ENCODE peak calls at places on chromosomes 1 and 21, in six cellular contexts. B, C, D, H, N and X are unnamed samples.

GRCh38 chr1:27659497-27660299 is 12.3 kb downstream of the IFI6 start:
- DNase-seq in B (peak), C (peak), D (peak), H (peak), N (peak), X (no peak)

GRCh38 chr1:62317021-62317768 is 2.0 kb downstream of the KANK4 start:
- DNase-seq in B (no peak), C (no peak), D (no peak), H (no peak), N (no peak), X (no peak)

GRCh38 chr1:236815941-236816340 is 20.8 kb downstream of the MTR start:
- DNase-seq in B (no peak), C (no peak), D (no peak), H (no peak), N (no peak), X (no peak)

GRCh38 chr1:2976180-2976562 is 45.1 kb upstream of the ACTRT2 start:
- DNase-seq in B (no peak), C (peak), D (no peak), H (no peak), N (no peak), X (no peak)

GRCh38 chr1:73801912-73802429 is 396.0 kb downstream of the LRRIQ3 start:
- DNase-seq in B (no peak), C (no peak), D (no peak), H (no peak), N (no peak), X (no peak)

GRCh38 chr1:225654688-225655508 is 2.0 kb upstream of the ENAH start:
- DNase-seq in B (no peak), C (no peak), D (peak), H (no peak), N (no peak), X (no peak)

GRCh38 chr1:27298632-27299384 is 23.2 kb upstream of the TMEM222 start:
- DNase-seq in B (no peak), C (no peak), D (no peak), H (no peak), N (no peak), X (no peak)

GRCh38 chr1:54885863-54886723 is 902 bp downstream of the DHCR24 start:
- DNase-seq in B (peak), C (no peak), D (no peak), H (no peak), N (no peak), X (no peak)

GRCh38 chr1:1157914-1158710 is 15.6 kb upstream of the TTLL10 start:
- DNase-seq in B (peak), C (no peak), D (no peak), H (no peak), N (peak), X (no peak)

GRCh38 chr1:115557715-115558114 is 84.1 kb upstream of the VANGL1 start:
- DNase-seq in B (no peak), C (no peak), D (no peak), H (no peak), N (no peak), X (no peak)

GRCh38 chr1:228987736-228988506 is 252.6 kb downstream of the RHOU start:
- DNase-seq in B (no peak), C (no peak), D (no peak), H (no peak), N (no peak), X (no peak)

GRCh38 chr1:18134324-18135046 is 26.9 kb downstream of the IGSF21 start:
- DNase-seq in B (no peak), C (no peak), D (no peak), H (no peak), N (no peak), X (no peak)

GRCh38 chr1:173364827-173365226 is 112.3 kb upstream of the PRDX6 start:
- DNase-seq in B (no peak), C (no peak), D (no peak), H (no peak), N (no peak), X (no peak)

GRCh38 chr21:39016740-39017315 is 166.4 kb downstream of the PSMG1 start:
- DNase-seq in B (no peak), C (no peak), D (no peak), H (no peak), N (peak), X (peak)

GRCh38 chr1:77779529-77780281 is at the start of gene MIGA1:
- DNase-seq in B (peak), C (peak), D (peak), H (peak), N (peak), X (no peak)

GRCh38 chr1:99681583-99681982 is 35.7 kb downstream of the PALMD start:
- DNase-seq in B (no peak), C (no peak), D (peak), H (no peak), N (no peak), X (no peak)

GRCh38 chr1:209590405-209590804 is 6.9 kb downstream of the CAMK1G start:
- DNase-seq in B (peak), C (no peak), D (no peak), H (no peak), N (peak), X (no peak)

GRCh38 chr1:65992160-65993046 is 199.7 kb downstream of the PDE4B start:
- DNase-seq in B (no peak), C (no peak), D (no peak), H (no peak), N (no peak), X (no peak)

GRCh38 chr21:44867999-44868700 is 5.3 kb downstream of the PTTG1IP start:
- DNase-seq in B (no peak), C (no peak), D (no peak), H (peak), N (no peak), X (no peak)

GRCh38 chr1:27782950-27783349 is 9.9 kb downstream of the STX12 start:
- DNase-seq in B (no peak), C (no peak), D (no peak), H (no peak), N (no peak), X (no peak)

GRCh38 chr1:3190256-3191041 is 121.4 kb downstream of the PRDM16 start:
- DNase-seq in B (no peak), C (no peak), D (no peak), H (no peak), N (no peak), X (no peak)

GRCh38 chr21:28834335-28835238 is 158.1 kb downstream of the LTN1 start:
- DNase-seq in B (no peak), C (no peak), D (no peak), H (no peak), N (no peak), X (no peak)

GRCh38 chr1:227242811-227243682 is 75.2 kb downstream of the CDC42BPA start:
- DNase-seq in B (no peak), C (no peak), D (no peak), H (no peak), N (no peak), X (no peak)

GRCh38 chr1:2492091-2492490 is 16.0 kb downstream of the PLCH2 start:
- DNase-seq in B (no peak), C (no peak), D (no peak), H (no peak), N (no peak), X (no peak)

GRCh38 chr21:41680444-41681335 is 86.2 kb downstream of the RIPK4 start:
- DNase-seq in B (no peak), C (no peak), D (no peak), H (no peak), N (no peak), X (no peak)

GRCh38 chr21:25691931-25692330 is 42.8 kb downstream of the ATP5PF start:
- DNase-seq in B (no peak), C (no peak), D (no peak), H (no peak), N (no peak), X (no peak)

GRCh38 chr1:209884665-209885117 is 53.3 kb upstream of the SYT14 start:
- DNase-seq in B (no peak), C (no peak), D (peak), H (no peak), N (peak), X (peak)

GRCh38 chr1:93447481-93448291 is at the start of gene FNBP1L:
- DNase-seq in B (peak), C (peak), D (peak), H (peak), N (peak), X (no peak)

GRCh38 chr1:43549921-43550597 is 19.4 kb downstream of the PTPRF start:
- DNase-seq in B (peak), C (peak), D (no peak), H (no peak), N (no peak), X (no peak)